ENCODE peak calls at places on chromosomes 7 and 10, in six cellular contexts. M, C, P, I, A and D are unnamed samples.

GRCh38 chr10:24873281-24873683 is 79.1 kb downstream of the PRTFDC1 start:
- DNase-seq in M (no peak), C (no peak), P (peak), I (no peak), A (peak), D (no peak)

GRCh38 chr7:116799912-116800311 is 62.5 kb upstream of the CAPZA2 start:
- DNase-seq in M (no peak), C (no peak), P (no peak), I (no peak), A (no peak), D (no peak)

GRCh38 chr7:47336178-47337020 is 245.5 kb downstream of the TNS3 start:
- DNase-seq in M (no peak), C (no peak), P (no peak), I (no peak), A (no peak), D (no peak)

GRCh38 chr10:44949915-44950314 is 9.7 kb upstream of the RASSF4 start:
- DNase-seq in M (no peak), C (no peak), P (no peak), I (no peak), A (no peak), D (no peak)

GRCh38 chr10:126226988-126227761 is 161.1 kb downstream of the ADAM12 start:
- DNase-seq in M (no peak), C (no peak), P (no peak), I (no peak), A (no peak), D (no peak)

GRCh38 chr7:14936530-14936929 is 34.0 kb upstream of the DGKB start:
- DNase-seq in M (no peak), C (no peak), P (no peak), I (no peak), A (no peak), D (no peak)

GRCh38 chr10:47372726-47373125 is 11.4 kb downstream of the ZNF488 start:
- DNase-seq in M (no peak), C (no peak), P (no peak), I (no peak), A (no peak), D (no peak)

GRCh38 chr10:48623607-48624132 is 18.8 kb upstream of the ARHGAP22 start:
- DNase-seq in M (no peak), C (no peak), P (no peak), I (no peak), A (no peak), D (no peak)

GRCh38 chr10:43863859-43864591 is 215.3 kb upstream of the ZNF32 start:
- DNase-seq in M (no peak), C (no peak), P (no peak), I (no peak), A (peak), D (no peak)

GRCh38 chr7:152081088-152081487 is 55.6 kb downstream of the GALNT11 start:
- DNase-seq in M (no peak), C (no peak), P (no peak), I (no peak), A (peak), D (no peak)

GRCh38 chr10:61465216-61465496 is 12.0 kb upstream of the TMEM26 start:
- DNase-seq in M (no peak), C (no peak), P (no peak), I (no peak), A (no peak), D (no peak)

GRCh38 chr10:63588436-63589180 is 67.4 kb downstream of the REEP3 start:
- DNase-seq in M (no peak), C (no peak), P (peak), I (no peak), A (no peak), D (no peak)

GRCh38 chr10:31935678-31936077 is 7.0 kb upstream of the ARHGAP12 start:
- DNase-seq in M (no peak), C (no peak), P (no peak), I (no peak), A (no peak), D (no peak)

GRCh38 chr10:63829573-63830149 is 308.5 kb downstream of the REEP3 start:
- DNase-seq in M (no peak), C (no peak), P (no peak), I (no peak), A (no peak), D (no peak)

GRCh38 chr7:2862831-2863361 is 18.8 kb upstream of the GNA12 start:
- DNase-seq in M (no peak), C (no peak), P (no peak), I (no peak), A (no peak), D (peak)

GRCh38 chr7:4119848-4120247 is 562.2 kb upstream of the FOXK1 start:
- DNase-seq in M (no peak), C (no peak), P (no peak), I (no peak), A (no peak), D (no peak)

GRCh38 chr7:157502701-157503111 is 165.9 kb downstream of the DNAJB6 start:
- DNase-seq in M (no peak), C (no peak), P (no peak), I (no peak), A (no peak), D (no peak)

GRCh38 chr7:40972426-40972825 is 730.5 kb downstream of the INHBA start:
- DNase-seq in M (no peak), C (no peak), P (no peak), I (no peak), A (no peak), D (no peak)

GRCh38 chr10:52779541-52780390 is 7.2 kb upstream of the MBL2 start:
- DNase-seq in M (peak), C (peak), P (peak), I (no peak), A (peak), D (peak)

GRCh38 chr7:1262441-1262840 is 29.8 kb downstream of the UNCX start:
- DNase-seq in M (no peak), C (no peak), P (no peak), I (no peak), A (no peak), D (no peak)

GRCh38 chr7:18829518-18830252 is 287.8 kb downstream of the TWIST1 start:
- DNase-seq in M (no peak), C (no peak), P (no peak), I (no peak), A (no peak), D (no peak)

GRCh38 chr7:47536705-47537611 is 45.0 kb downstream of the TNS3 start:
- DNase-seq in M (no peak), C (no peak), P (no peak), I (no peak), A (no peak), D (no peak)

GRCh38 chr7:34225193-34225592 is 319.9 kb downstream of the BMPER start:
- DNase-seq in M (no peak), C (no peak), P (no peak), I (no peak), A (no peak), D (no peak)

GRCh38 chr10:101092742-101093386 is 31.1 kb downstream of the KAZALD1 start:
- DNase-seq in M (no peak), C (no peak), P (no peak), I (no peak), A (peak), D (no peak)

GRCh38 chr7:73560035-73560835 is 2.7 kb upstream of the BCL7B start:
- DNase-seq in M (no peak), C (no peak), P (peak), I (no peak), A (peak), D (no peak)

GRCh38 chr7:54985405-54986360 is 33.1 kb upstream of the EGFR start:
- DNase-seq in M (no peak), C (no peak), P (no peak), I (no peak), A (peak), D (no peak)

GRCh38 chr10:88150338-88150737 is 286.9 kb downstream of the PTEN start:
- DNase-seq in M (no peak), C (no peak), P (no peak), I (no peak), A (no peak), D (no peak)

GRCh38 chr10:109912335-109913282 is 10.7 kb downstream of the XPNPEP1 start:
- DNase-seq in M (no peak), C (no peak), P (no peak), I (peak), A (no peak), D (no peak)

GRCh38 chr7:2004841-2005351 is 227.8 kb downstream of the MAD1L1 start:
- DNase-seq in M (no peak), C (no peak), P (no peak), I (no peak), A (no peak), D (no peak)

GRCh38 chr7:52696183-52696582 is 339.2 kb upstream of the POM121L12 start:
- DNase-seq in M (no peak), C (no peak), P (no peak), I (no peak), A (no peak), D (no peak)

GRCh38 chr7:101754432-101755159 is 62.8 kb upstream of the CUX1 start:
- DNase-seq in M (no peak), C (no peak), P (no peak), I (no peak), A (no peak), D (no peak)

GRCh38 chr10:124225468-124226270 is 132.3 kb upstream of the CHST15 start:
- DNase-seq in M (no peak), C (no peak), P (no peak), I (no peak), A (no peak), D (no peak)

GRCh38 chr7:120662291-120662690 is 195.7 kb downstream of the TSPAN12 start:
- DNase-seq in M (no peak), C (no peak), P (no peak), I (no peak), A (no peak), D (no peak)

GRCh38 chr7:1725199-1725701 is 55.2 kb downstream of the ELFN1 start:
- DNase-seq in M (no peak), C (no peak), P (no peak), I (no peak), A (no peak), D (no peak)

GRCh38 chr10:12975906-12976305 is 25.6 kb downstream of the CCDC3 start:
- DNase-seq in M (no peak), C (no peak), P (no peak), I (no peak), A (no peak), D (no peak)

GRCh38 chr7:28739826-28740225 is 218.3 kb downstream of the TRIL start:
- DNase-seq in M (no peak), C (no peak), P (no peak), I (no peak), A (no peak), D (no peak)

GRCh38 chr7:3649250-3649649 is 348.2 kb downstream of the SDK1 start:
- DNase-seq in M (no peak), C (no peak), P (no peak), I (no peak), A (no peak), D (no peak)

GRCh38 chr7:134724606-134725005 is 54.8 kb upstream of the CALD1 start:
- DNase-seq in M (no peak), C (peak), P (peak), I (peak), A (peak), D (no peak)

GRCh38 chr7:102064361-102065025 is 222.2 kb upstream of the SH2B2 start:
- DNase-seq in M (no peak), C (no peak), P (peak), I (no peak), A (no peak), D (no peak)

GRCh38 chr10:130141878-130142277 is 5.7 kb downstream of the GLRX3 start:
- DNase-seq in M (no peak), C (no peak), P (no peak), I (no peak), A (no peak), D (no peak)

GRCh38 chr10:105037029-105037428 is 395.9 kb downstream of the SORCS3 start:
- DNase-seq in M (no peak), C (no peak), P (no peak), I (no peak), A (no peak), D (no peak)
- TF ChIP-seq TAF1 in M (no peak), C (no peak), P (no peak), I (no peak), A (no peak), D (no peak)

GRCh38 chr10:33005322-33006282 is 47.6 kb upstream of the ITGB1 start:
- DNase-seq in M (no peak), C (peak), P (peak), I (no peak), A (peak), D (no peak)
- TF ChIP-seq POLR2A in M (no peak), C (peak), P (no peak), I (no peak), A (peak), D (no peak)

GRCh38 chr10:95941115-95941514 is 33.3 kb downstream of the CC2D2B start:
- DNase-seq in M (no peak), C (no peak), P (no peak), I (no peak), A (no peak), D (no peak)
- TF ChIP-seq TAF1 in M (no peak), C (no peak), P (no peak), I (no peak), A (no peak), D (no peak)

GRCh38 chr10:72320676-72321247 is 34.0 kb downstream of the DNAJB12 start:
- DNase-seq in M (no peak), C (peak), P (peak), I (peak), A (peak), D (peak)
- TF ChIP-seq POLR2A in M (peak), C (peak), P (peak), I (peak), A (peak), D (peak)

GRCh38 chr7:79455173-79455790 is 1.8 kb upstream of the MAGI2 start:
- DNase-seq in M (no peak), C (no peak), P (no peak), I (no peak), A (no peak), D (no peak)
- TF ChIP-seq TAF1 in M (no peak), C (no peak), P (no peak), I (no peak), A (no peak), D (no peak)

DNA sequence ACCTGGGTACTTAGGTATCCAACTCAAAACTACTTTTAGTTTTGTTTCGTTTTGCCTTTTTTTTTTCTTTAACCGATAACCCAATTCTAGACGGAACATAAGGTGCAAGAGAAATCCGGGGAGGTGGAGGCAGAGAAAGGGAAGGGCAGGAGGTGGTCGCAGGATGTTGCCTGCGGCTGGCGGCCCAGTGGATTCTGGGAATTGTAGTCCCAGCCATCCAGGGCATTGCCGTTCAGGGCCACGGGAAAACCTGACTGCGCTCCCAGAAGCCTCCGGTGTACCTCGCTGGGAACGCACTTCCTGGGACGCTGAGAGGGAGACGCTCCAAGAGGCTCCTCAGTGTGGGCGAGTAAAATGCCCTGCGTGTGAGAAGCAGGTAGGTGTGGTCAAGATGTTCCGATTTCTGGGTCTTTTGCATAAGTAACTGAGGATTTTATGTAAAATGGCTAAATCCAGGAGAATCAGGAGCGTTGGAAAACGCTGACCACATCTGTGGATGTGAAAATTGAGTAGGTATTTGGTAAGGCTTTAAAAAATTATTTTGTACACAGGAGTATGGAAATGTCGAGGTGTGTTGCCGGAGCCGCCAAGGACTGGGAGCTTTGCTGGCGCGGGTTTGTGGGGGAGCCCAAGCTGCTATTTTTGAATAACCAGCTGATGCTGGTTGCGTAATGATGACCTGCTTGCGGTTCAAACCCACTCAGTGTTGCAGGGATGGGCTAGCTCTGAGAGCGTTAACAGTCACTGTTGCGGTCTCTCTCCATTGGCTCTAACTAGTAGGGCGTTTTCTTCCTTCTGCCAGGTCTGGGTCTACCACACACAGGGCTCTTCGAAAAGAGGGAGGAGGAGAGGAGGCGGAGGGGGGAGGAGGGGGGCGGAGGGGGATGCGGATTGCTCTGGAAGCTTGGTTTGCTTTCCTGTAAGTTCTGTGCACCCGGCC is at the start of gene CLDN12:
- DNase-seq in M (peak), C (peak), P (peak), I (peak), A (peak), D (peak)
- TF ChIP-seq POLR2A in M (peak), C (peak), P (peak), I (peak), A (peak), D (peak)

DNA sequence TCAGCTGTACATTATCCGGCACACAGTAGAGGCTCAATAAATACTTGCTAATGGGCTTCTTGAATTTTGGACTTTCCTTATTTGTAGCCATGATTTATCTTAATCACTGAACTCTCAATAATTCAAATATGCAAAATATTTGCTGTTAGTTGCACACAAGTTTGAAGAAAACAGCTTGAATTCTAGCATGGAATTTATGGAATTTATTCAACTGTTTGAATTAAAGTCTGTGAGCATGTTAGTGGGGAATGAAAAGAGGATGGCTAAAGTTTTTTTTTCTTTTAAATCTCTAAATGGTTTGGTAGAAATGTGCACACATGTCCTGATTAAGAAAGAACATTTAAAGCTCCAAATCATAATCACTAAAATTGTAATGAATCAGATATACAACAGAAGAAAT is 42.5 kb downstream of the SIRT1 start:
- DNase-seq in M (no peak), C (no peak), P (no peak), I (no peak), A (no peak), D (no peak)
- TF ChIP-seq TAF1 in M (no peak), C (no peak), P (no peak), I (no peak), A (no peak), D (no peak)

DNA sequence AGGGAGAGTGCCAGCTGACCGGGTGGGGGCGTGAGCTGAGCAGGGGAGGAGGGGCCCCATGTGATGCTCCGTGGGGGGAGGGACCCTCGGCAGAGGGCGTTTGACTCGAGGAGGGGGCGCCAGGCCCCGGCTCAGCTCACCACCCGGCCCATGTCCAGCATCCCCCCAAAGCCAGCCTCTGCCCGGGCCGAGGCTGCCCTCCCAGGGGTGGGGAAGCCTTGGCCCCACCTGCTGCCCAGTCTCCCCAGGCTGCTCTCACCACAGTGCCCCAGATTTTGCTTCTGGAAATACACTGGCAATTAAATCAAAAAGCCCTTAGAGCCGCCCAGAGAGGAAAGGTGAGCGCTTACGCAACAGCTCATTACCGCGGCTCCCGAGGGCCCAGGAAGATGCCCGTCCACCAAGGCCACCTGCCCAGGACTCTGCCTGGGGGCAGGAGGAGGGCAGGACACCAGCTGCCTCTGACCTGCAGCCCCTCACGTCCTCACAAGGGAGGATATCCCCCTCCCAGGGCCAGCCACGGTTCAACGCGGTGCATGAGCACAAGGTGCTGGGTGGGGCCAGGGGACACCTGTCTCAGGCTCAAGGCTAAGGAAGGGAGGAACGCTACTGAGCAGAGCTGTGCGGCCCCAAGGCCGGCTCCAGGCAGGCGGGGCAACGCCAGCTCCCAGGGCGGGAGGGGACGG is 70.0 kb upstream of the INPP5A start:
- DNase-seq in M (no peak), C (no peak), P (no peak), I (no peak), A (no peak), D (no peak)
- TF ChIP-seq POLR2A in M (no peak), C (no peak), P (no peak), I (no peak), A (no peak), D (no peak)

GRCh38 chr7:27346531-27347260 is 104.1 kb downstream of the EVX1 start:
- DNase-seq in M (no peak), C (no peak), P (no peak), I (no peak), A (peak), D (no peak)
- TF ChIP-seq TAF1 in M (no peak), C (no peak), P (no peak), I (no peak), A (no peak), D (no peak)

GRCh38 chr7:130913721-130914588 is 179.9 kb upstream of the KLF14 start:
- DNase-seq in M (no peak), C (no peak), P (no peak), I (no peak), A (no peak), D (no peak)
- TF ChIP-seq POLR2A in M (peak), C (no peak), P (no peak), I (no peak), A (no peak), D (no peak)